ENCODE peak calls at places on chromosomes 11 and 22, in five cellular contexts. P is A673, S is keratinocyte, W is heart left ventricle, G is stomach. T is an unnamed sample.
A peak's percentile ranks its signal among the peaks of the same experiment; 100 is the strongest.

GRCh38 chr11:61725632-61726280 is 26.7 kb upstream of the MYRF start:
- DNase-seq in G (no peak), S (no peak), W (no peak), P (no peak), T (no peak)

GRCh38 chr11:44203270-44204043 is 106.5 kb downstream of the ALX4 start:
- DNase-seq in P (no peak), S (no peak), G (peak; percentile 38), W (peak; percentile 43), T (peak; percentile 33)

GRCh38 chr11:15967166-15967565 is 389.2 kb downstream of the SOX6 start:
- DNase-seq in G (no peak), S (peak; percentile 33), W (no peak), P (peak; percentile 14), T (peak; percentile 46)

GRCh38 chr11:1305063-1305495 is 4.4 kb downstream of the TOLLIP start:
- DNase-seq in S (no peak), P (no peak), G (peak; percentile 24), W (no peak), T (no peak)

GRCh38 chr11:111454561-111455192 is 57.5 kb downstream of the BTG4 start:
- DNase-seq in S (peak; percentile 66), G (no peak), W (peak; percentile 44), P (peak; percentile 85), T (peak; percentile 20)

GRCh38 chr11:47399860-47400812 is 8.3 kb upstream of the SLC39A13 start:
- DNase-seq in G (no peak), P (peak; percentile 56), S (no peak), W (peak; percentile 45), T (no peak)

GRCh38 chr11:89457190-89457589 is 34.0 kb downstream of the NOX4 start:
- DNase-seq in P (no peak), S (no peak), W (no peak), G (no peak), T (no peak)

GRCh38 chr11:8149726-8150125 is 19.1 kb downstream of the RIC3 start:
- DNase-seq in S (no peak), G (no peak), P (no peak), W (no peak), T (no peak)

GRCh38 chr11:24239016-24239720 is 257.7 kb upstream of the LUZP2 start:
- DNase-seq in P (no peak), W (no peak), S (no peak), G (no peak), T (no peak)

GRCh38 chr11:101034076-101034475 is 95.5 kb downstream of the PGR start:
- DNase-seq in W (peak; percentile 87), S (no peak), G (peak; percentile 38), P (no peak), T (peak; percentile 45)

GRCh38 chr11:108880510-108880909 is 215.6 kb downstream of the DDX10 start:
- DNase-seq in P (peak; percentile 95), W (no peak), G (no peak), S (no peak), T (no peak)

GRCh38 chr11:45031912-45032519 is 81.3 kb upstream of the TP53I11 start:
- DNase-seq in P (no peak), S (no peak), G (peak; percentile 21), W (no peak), T (no peak)

GRCh38 chr22:29032584-29032983 is 29.0 kb downstream of the C22orf31 start:
- DNase-seq in W (no peak), G (peak; percentile 34), P (no peak), S (no peak), T (no peak)

GRCh38 chr22:40728731-40729189 is 49.5 kb downstream of the MCHR1 start:
- DNase-seq in W (no peak), P (peak; percentile 48), S (peak; percentile 89), G (peak; percentile 62), T (no peak)

GRCh38 chr22:42990131-42990838 is 24.7 kb downstream of the PACSIN2 start:
- DNase-seq in W (no peak), G (no peak), P (peak; percentile 59), S (peak; percentile 69), T (no peak)

GRCh38 chr11:62445314-62445740 is 26.5 kb downstream of the SCGB1A1 start:
- DNase-seq in G (peak; percentile 53), W (peak; percentile 39), S (no peak), P (no peak), T (no peak)

GRCh38 chr22:40757071-40757470 is 62.1 kb downstream of the SLC25A17 start:
- DNase-seq in S (peak; percentile 69), P (no peak), G (no peak), W (no peak), T (no peak)

GRCh38 chr11:92246637-92247036 is 22.0 kb downstream of the FAT3 start:
- DNase-seq in W (no peak), S (no peak), P (no peak), G (no peak), T (no peak)

GRCh38 chr11:7513210-7514098 is at the start of gene PPFIBP2:
- DNase-seq in W (peak; percentile 85), S (no peak), P (peak; percentile 63), G (peak; percentile 88), T (peak; percentile 81)

GRCh38 chr11:96045622-96046456 is 121.9 kb upstream of the MTMR2 start:
- DNase-seq in P (no peak), G (peak; percentile 42), S (no peak), W (peak; percentile 44), T (peak; percentile 23)

GRCh38 chr11:112211556-112211955 is 14.7 kb upstream of the PTS start:
- DNase-seq in P (no peak), S (no peak), G (no peak), W (no peak), T (no peak)

GRCh38 chr11:112564228-112564955 is 303.7 kb upstream of the PLET1 start:
- DNase-seq in S (no peak), G (no peak), W (peak; percentile 63), P (no peak), T (peak; percentile 18)

GRCh38 chr22:31284241-31284745 is 8.0 kb downstream of the PIK3IP1 start:
- DNase-seq in W (no peak), P (no peak), S (no peak), G (no peak), T (no peak)

GRCh38 chr11:104214517-104214916 is 50.6 kb upstream of the PDGFD start:
- DNase-seq in W (no peak), P (no peak), G (no peak), S (no peak), T (no peak)

GRCh38 chr11:73333626-73334199 is 25.6 kb downstream of the ARHGEF17 start:
- DNase-seq in G (no peak), S (no peak), P (no peak), W (no peak), T (no peak)

GRCh38 chr11:73327812-73328364 is 19.8 kb downstream of the ARHGEF17 start:
- DNase-seq in W (no peak), G (no peak), S (no peak), P (no peak), T (no peak)

GRCh38 chr11:73331138-73331916 is 23.3 kb downstream of the ARHGEF17 start:
- DNase-seq in G (no peak), P (no peak), S (no peak), W (peak; percentile 60), T (no peak)

GRCh38 chr11:73333173-73333572 is 25.1 kb downstream of the ARHGEF17 start:
- DNase-seq in P (no peak), W (no peak), G (no peak), S (no peak), T (no peak)

GRCh38 chr11:73330569-73331093 is 22.6 kb downstream of the ARHGEF17 start:
- DNase-seq in G (no peak), S (no peak), W (no peak), P (no peak), T (no peak)
- H3K36me3 ChIP-seq in G (no peaks in the 10 kb centered on the region), S (no peaks in the 10 kb centered on the region), W (no peaks in the 10 kb centered on the region), P (no peaks in the 10 kb centered on the region), T (no peaks in the 10 kb centered on the region)

DNA sequence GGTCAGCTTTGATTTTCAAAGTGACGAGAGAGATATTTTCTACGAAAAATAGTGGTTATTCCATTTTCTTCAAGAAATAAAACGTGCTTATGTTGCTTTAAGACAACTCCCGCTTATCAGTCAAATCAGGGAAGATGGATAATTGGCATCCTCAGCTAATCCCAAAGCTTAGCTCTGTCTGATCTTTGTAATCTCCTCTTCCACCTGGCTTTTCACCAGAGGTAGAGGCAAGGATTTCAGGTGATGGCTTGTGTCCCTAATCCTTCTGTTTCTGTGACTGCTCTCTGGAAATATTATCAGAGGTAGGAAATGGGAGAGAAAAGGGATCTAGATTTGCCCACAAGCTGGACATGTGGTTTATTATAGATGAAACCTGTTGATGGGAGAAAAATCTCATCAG is 78.9 kb downstream of the DBX1 start:
- DNase-seq in W (no peak), S (no peak), G (no peak), P (no peak), T (no peak)
- H3K36me3 ChIP-seq in W (peaks cover 57% of the 10 kb centered on the region), S (peaks cover 20% of the 10 kb centered on the region), G (peaks cover 78% of the 10 kb centered on the region), P (no peaks in the 10 kb centered on the region), T (no peaks in the 10 kb centered on the region)

DNA sequence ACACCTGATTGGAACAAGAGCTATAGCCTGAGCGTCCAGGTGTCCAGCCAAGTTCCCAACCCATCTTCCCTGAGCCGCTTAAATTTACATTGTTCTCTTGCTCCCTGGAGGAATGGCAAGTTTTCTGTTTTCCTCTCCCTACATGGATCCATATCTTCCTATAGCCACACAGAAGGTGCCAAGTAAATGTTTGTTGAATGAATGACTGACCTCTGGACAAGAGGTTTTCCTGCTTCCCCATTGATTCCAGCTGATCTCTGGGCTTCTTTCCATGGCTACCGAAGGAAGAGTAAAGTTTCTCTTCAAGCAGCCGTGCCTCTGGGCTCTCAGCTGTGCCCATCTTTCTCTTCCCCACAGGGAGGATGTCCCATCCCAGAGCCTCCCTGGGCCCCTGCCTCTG is 107.5 kb downstream of the MICAL2 start:
- DNase-seq in W (no peak), G (no peak), S (no peak), P (no peak), T (no peak)
- H3K36me3 ChIP-seq in W (peaks cover 13% of the 10 kb centered on the region), G (peaks cover 49% of the 10 kb centered on the region), S (peaks cover 79% of the 10 kb centered on the region), P (no peaks in the 10 kb centered on the region), T (peaks cover 80% of the 10 kb centered on the region)

DNA sequence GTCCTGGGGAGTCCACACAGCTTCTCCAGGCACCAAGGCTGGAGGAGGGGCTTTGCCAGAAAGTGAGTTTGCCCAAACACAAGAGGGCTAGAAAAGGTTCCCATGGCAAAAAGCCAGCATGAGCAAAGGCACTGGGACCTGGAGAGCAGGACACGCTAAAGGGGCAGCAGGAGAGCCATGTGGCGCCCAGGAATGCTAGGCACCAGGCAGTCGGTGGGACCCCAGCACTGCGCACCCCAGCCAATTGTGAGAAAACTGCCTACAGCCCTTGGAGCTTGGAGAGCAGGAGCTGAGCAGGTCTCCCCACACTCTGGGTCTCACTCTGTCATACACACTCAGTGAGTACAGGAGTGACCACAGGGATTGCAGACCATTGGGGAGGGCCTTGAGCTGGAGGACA is 5.2 kb upstream of the RAB1B start:
- DNase-seq in P (no peak), G (no peak), S (no peak), W (no peak), T (no peak)
- H3K36me3 ChIP-seq in P (peaks cover 57% of the 10 kb centered on the region), G (peaks cover 69% of the 10 kb centered on the region), S (peaks cover 46% of the 10 kb centered on the region), W (peaks cover 58% of the 10 kb centered on the region), T (no peaks in the 10 kb centered on the region)

DNA sequence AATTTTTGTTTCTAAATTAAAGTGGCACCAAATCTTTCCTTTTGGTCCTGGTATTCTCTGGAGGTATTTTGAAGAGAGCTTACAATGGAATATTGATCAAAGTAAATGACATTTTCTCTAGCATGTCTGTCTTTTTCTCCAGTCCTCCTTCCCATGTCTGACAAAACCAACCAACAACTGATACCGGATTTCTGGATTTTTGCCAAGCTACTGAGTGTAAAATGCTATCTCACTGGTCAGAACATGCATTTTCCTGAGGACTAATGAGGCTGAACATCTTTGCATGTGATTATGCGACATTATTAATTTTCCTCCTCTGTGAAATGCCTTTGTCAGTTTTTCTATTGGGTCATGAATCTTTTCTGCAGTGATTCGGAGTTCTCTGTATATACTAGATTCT is 51.4 kb downstream of the CDON start:
- DNase-seq in S (no peak), P (no peak), G (no peak), W (no peak), T (no peak)
- H3K36me3 ChIP-seq in S (no peaks in the 10 kb centered on the region), P (no peaks in the 10 kb centered on the region), G (peaks cover under 1% of the 10 kb centered on the region), W (no peaks in the 10 kb centered on the region), T (no peaks in the 10 kb centered on the region)